ENCODE peak calls at places on chromosomes 1 and 21, in six cellular contexts. C is AG04450; G is cardiac muscle cell; O is upper lobe of left lung; F is CD4-positive, alpha-beta T cell; Y is colonic mucosa. M is an unnamed sample.

GRCh38 chr1:230713915-230714764 is at the start of gene AGT:
- DNase-seq in C (peak; percentile 74), G (peak; percentile 78), O (peak; percentile 52), F (no peak), Y (peak; percentile 49), M (no peak)

GRCh38 chr21:45336870-45337269 is 49.2 kb upstream of the POFUT2 start:
- DNase-seq in C (no peak), G (peak; percentile 70), O (no peak), F (no peak), Y (no peak), M (no peak)

GRCh38 chr21:44940116-44940631 is 345 bp downstream of the SLX9 start:
- DNase-seq in C (no peak), G (no peak), O (no peak), F (no peak), Y (no peak), M (no peak)

GRCh38 chr21:32317726-32318125 is 19.1 kb downstream of the MRAP start:
- DNase-seq in C (no peak), G (no peak), O (no peak), F (no peak), Y (no peak), M (no peak)

GRCh38 chr1:225710804-225711203 is 57.9 kb upstream of the ENAH start:
- DNase-seq in C (no peak), G (peak; percentile 47), O (no peak), F (no peak), Y (no peak), M (no peak)

GRCh38 chr1:27823784-27824183 is 6.8 kb upstream of the PPP1R8 start:
- DNase-seq in C (no peak), G (no peak), O (no peak), F (no peak), Y (no peak), M (no peak)

GRCh38 chr1:113551728-113552127 is 161.4 kb downstream of the MAGI3 start:
- DNase-seq in C (no peak), G (no peak), O (no peak), F (no peak), Y (no peak), M (no peak)

GRCh38 chr1:57623039-57623790 is 199.4 kb upstream of the DAB1 start:
- DNase-seq in C (no peak), G (peak; percentile 64), O (peak; percentile 21), F (no peak), Y (no peak), M (no peak)

GRCh38 chr1:232538224-232538942 is 91.5 kb downstream of the SIPA1L2 start:
- DNase-seq in C (no peak), G (peak; percentile 49), O (no peak), F (no peak), Y (no peak), M (no peak)

GRCh38 chr1:156852414-156852874 is 6.5 kb downstream of the INSRR start:
- DNase-seq in C (peak; percentile 15), G (peak; percentile 58), O (no peak), F (no peak), Y (peak; percentile 37), M (no peak)

DNA sequence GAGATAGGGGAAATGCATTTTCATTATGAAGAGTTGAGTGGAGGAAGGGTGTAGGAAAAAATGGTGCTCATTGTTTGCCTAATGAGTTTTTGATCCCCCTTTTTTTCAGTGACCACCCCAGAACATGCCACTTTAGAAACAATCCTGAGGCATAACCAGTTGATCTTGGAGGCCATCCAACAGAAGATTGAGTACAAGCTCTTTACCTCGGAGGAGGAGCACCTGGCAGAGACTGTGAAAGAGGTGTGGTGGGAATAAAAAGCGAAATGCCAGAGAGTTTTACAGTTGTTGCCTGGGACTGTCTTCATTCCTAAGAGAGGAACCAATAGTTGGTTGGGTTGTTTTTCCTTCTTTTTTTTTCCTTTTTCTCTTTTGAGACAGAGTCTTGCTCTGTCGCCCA is 54.3 kb upstream of the EPHA8 start:
- DNase-seq in C (no peak), G (no peak), O (no peak), F (no peak), Y (peak; percentile 36), M (no peak)
- H3K27ac ChIP-seq in C (no peak overlapping the region), G (no peak overlapping the region), O (no peak overlapping the region), F (no peak overlapping the region), Y (no peak overlapping the region), M (no peak overlapping the region)

DNA sequence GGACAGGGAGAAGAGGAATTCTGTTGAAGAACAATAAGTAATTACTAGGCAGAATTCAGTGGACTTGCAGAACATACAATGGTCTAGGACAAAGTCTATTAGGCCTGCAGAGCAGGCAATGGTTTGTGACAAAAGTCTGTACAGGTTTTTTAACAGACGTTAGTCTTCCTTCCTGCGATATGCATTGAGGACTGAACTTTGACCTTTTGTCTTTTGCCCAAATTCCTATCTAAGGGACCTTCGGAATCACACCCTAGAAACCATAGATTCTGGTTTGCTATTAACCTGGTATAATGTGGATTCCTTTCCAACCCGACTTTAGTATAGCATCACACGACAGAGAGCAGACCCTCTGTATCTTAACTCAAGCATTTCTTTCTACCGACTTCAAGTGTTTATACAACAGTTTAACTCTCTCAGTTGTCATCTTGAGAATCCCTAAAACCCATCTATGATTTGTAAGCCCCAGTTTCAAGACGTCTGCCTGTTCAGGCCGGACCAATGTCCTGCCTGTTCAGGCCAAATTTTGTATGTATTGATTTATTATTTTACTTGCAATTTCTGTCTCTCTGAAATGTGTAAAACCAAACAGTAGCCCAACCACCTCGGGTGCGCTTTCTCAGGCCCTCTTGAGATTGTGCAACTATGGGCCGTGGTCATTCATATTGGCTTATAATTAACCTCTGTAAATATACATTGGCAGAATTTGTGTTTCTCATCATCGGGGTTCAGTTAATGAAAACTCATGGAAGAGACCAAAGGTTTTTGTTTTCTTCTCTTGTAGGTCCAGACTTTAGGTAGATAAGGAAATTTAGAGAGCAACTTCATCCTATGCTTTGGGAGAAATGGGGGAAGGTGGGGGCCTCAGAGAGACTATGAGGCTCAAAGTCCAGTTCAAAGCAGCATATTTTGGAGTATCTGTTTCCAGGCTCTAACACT is 76.9 kb upstream of the TNFSF18 start:
- DNase-seq in C (no peak), G (no peak), O (peak; percentile 62), F (no peak), Y (no peak), M (no peak)
- H3K27ac ChIP-seq in C (no peak overlapping the region), G (no peak overlapping the region), O (no peak overlapping the region), F (no peak overlapping the region), Y (no peak overlapping the region), M (no peak overlapping the region)

GRCh38 chr1:110107867-110108469 is 4.3 kb upstream of the UBL4B start:
- DNase-seq in C (no peak), G (no peak), O (no peak), F (no peak), Y (no peak), M (no peak)
- H3K27ac ChIP-seq in C (no peak overlapping the region), G (no peak overlapping the region), O (no peak overlapping the region), F (no peak overlapping the region), Y (no peak overlapping the region), M (no peak overlapping the region)

GRCh38 chr1:7331926-7332535 is 439.1 kb upstream of the VAMP3 start:
- DNase-seq in C (no peak), G (no peak), O (no peak), F (no peak), Y (no peak), M (no peak)
- H3K27ac ChIP-seq in C (no peak overlapping the region), G (no peak overlapping the region), O (no peak overlapping the region), F (no peak overlapping the region), Y (no peak overlapping the region), M (no peak overlapping the region)

DNA sequence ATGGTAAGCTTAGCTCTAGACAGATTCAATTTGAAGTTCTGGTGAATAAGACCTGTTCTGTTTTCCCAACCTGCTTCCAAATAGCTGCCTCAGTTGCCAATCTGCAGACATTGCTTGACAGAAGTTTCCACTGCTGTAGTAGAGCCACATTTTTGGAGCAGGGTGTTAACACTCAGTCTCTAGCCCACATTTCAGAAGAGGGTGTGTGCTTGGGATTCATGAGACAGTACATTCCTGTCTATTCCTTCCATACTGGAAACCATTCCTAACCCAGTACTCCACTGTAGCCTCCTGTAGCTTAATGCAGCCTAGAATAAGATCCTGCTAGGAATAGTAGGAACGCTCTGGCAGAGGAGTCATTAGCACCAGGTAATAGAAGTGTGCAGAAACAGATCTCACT is 450.5 kb downstream of the NUF2 start:
- DNase-seq in C (no peak), G (no peak), O (no peak), F (no peak), Y (no peak), M (no peak)
- H3K27ac ChIP-seq in C (no peak overlapping the region), G (no peak overlapping the region), O (no peak overlapping the region), F (no peak overlapping the region), Y (no peak overlapping the region), M (no peak overlapping the region)

DNA sequence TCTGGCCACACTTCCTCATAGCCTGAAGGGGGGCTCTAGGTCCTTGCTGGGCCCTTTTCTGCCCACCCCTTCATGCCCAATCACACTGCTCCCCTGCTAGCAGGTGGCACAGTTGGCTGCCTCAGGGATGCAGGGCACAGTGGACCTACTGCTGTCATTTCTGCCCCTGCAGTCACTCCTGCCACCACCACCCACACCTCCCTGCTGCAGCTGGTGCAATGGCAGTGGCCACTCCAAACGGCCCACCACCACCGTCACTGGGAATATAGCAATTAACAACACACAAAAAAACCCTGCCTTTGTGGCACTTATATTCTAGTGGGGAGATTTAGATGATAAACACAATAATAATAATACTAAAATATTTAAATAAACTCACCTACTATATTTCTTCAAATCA is 162.4 kb upstream of the DUSP10 start:
- DNase-seq in C (no peak), G (no peak), O (no peak), F (no peak), Y (no peak), M (no peak)
- H3K27ac ChIP-seq in C (no peak overlapping the region), G (no peak overlapping the region), O (no peak overlapping the region), F (no peak overlapping the region), Y (no peak overlapping the region), M (no peak overlapping the region)

GRCh38 chr21:37552496-37553399 is 186.2 kb downstream of the DYRK1A start:
- DNase-seq in C (no peak), G (no peak), O (no peak), F (no peak), Y (no peak), M (no peak)

GRCh38 chr21:37548521-37548981 is 182.0 kb downstream of the DYRK1A start:
- DNase-seq in C (no peak), G (no peak), O (no peak), F (no peak), Y (no peak), M (no peak)

GRCh38 chr21:37554661-37555379 is 188.2 kb downstream of the DYRK1A start:
- DNase-seq in C (no peak), G (no peak), O (no peak), F (no peak), Y (no peak), M (no peak)

GRCh38 chr21:37550618-37551405 is 184.2 kb downstream of the DYRK1A start:
- DNase-seq in C (no peak), G (no peak), O (no peak), F (no peak), Y (no peak), M (no peak)

GRCh38 chr21:37551406-37552355 is 185.1 kb downstream of the DYRK1A start:
- DNase-seq in C (no peak), G (peak; percentile 82), O (peak; percentile 75), F (no peak), Y (peak; percentile 38), M (no peak)
- H3K27ac ChIP-seq in C (no peak overlapping the region), G (peak overlapping the region; percentile 95), O (no peak overlapping the region), F (no peak overlapping the region), Y (no peak overlapping the region), M (no peak overlapping the region)

GRCh38 chr1:178267646-178268094 is 173.8 kb downstream of the RASAL2 start:
- DNase-seq in C (no peak), G (peak; percentile 44), O (no peak), F (no peak), Y (no peak), M (no peak)
- H3K27ac ChIP-seq in C (peak overlapping the region; percentile 33), G (no peak overlapping the region), O (no peak overlapping the region), F (no peak overlapping the region), Y (no peak overlapping the region), M (no peak overlapping the region)

M was measured in DND-41.